ENCODE peak calls at places on chromosomes 16 and 17, in nine cellular contexts. Z, L, A, P, Y, W, G, Q and X are unnamed samples.

GRCh38 chr17:63634163-63634562 is 11.9 kb downstream of the MAP3K3 start:
- DNase-seq in Q (no peak), P (no peak), Z (no peak), G (no peak), L (no peak), Y (no peak), A (no peak), W (no peak), X (no peak)

GRCh38 chr17:55435408-55435807 is 13.8 kb upstream of the MMD start:
- DNase-seq in Y (no peak), P (no peak), A (no peak), Z (peak; percentile 45), G (no peak), W (no peak), L (no peak), Q (no peak), X (no peak)

GRCh38 chr17:13541032-13541480 is 60.7 kb downstream of the HS3ST3A1 start:
- DNase-seq in L (peak; percentile 97), Y (no peak), Q (no peak), P (no peak), G (no peak), Z (peak; percentile 98), W (peak; percentile 100), A (peak; percentile 87), X (no peak)

GRCh38 chr16:88479795-88480760 is 27.0 kb downstream of the ZFPM1 start:
- DNase-seq in Z (no peak), P (no peak), Y (peak; percentile 79), Q (no peak), L (no peak), A (no peak), G (no peak), W (no peak), X (no peak)

GRCh38 chr17:2542456-2542855 is 30.8 kb upstream of the METTL16 start:
- DNase-seq in Z (no peak), G (no peak), Y (peak; percentile 44), L (no peak), W (no peak), A (no peak), Q (no peak), P (no peak), X (no peak)

GRCh38 chr17:8125947-8126305 is 2.0 kb upstream of the HES7 start:
- DNase-seq in L (no peak), A (no peak), G (no peak), P (peak; percentile 82), Q (no peak), W (peak; percentile 18), Z (no peak), Y (no peak), X (peak; percentile 32)

GRCh38 chr16:48526058-48526957 is 83.7 kb downstream of the N4BP1 start:
- DNase-seq in Y (peak; percentile 73), P (no peak), W (no peak), L (no peak), A (no peak), Q (no peak), Z (no peak), G (no peak), X (no peak)

GRCh38 chr16:86171329-86171728 is 272.4 kb downstream of the IRF8 start:
- DNase-seq in Z (peak; percentile 71), W (peak; percentile 60), P (no peak), Q (no peak), Y (no peak), A (peak; percentile 88), G (no peak), L (peak; percentile 88), X (no peak)

DNA sequence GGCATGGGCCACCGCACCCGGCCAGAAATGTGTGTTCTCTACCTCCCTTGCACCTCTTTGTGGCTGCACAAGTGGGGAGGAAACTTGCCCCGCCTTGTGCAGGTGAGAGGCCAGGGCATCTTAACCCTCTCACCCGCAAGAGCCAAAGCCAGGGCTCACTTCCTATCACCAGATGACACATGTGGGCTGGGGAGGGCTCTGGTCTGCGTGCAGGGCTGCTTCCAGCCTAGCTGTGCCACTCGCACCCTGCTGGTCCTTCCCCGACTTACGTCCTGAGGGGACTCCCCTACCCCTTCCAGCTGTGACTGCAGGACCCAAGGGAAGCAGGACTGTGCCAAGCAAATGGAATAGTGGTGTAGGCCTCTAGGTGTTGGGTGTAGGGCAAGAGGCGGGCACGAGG is 6.9 kb downstream of the MIEF2 start:
- DNase-seq in L (no peak), A (no peak), Y (no peak), Q (no peak), P (no peak), G (no peak), W (no peak), Z (no peak), X (peak; percentile 36)
- TF ChIP-seq CTCF in L (no peak), A (no peak), Y (no peak), Q (no peak), P (no peak), G (no peak), W (no peak), Z (no peak), X (no peak)

DNA sequence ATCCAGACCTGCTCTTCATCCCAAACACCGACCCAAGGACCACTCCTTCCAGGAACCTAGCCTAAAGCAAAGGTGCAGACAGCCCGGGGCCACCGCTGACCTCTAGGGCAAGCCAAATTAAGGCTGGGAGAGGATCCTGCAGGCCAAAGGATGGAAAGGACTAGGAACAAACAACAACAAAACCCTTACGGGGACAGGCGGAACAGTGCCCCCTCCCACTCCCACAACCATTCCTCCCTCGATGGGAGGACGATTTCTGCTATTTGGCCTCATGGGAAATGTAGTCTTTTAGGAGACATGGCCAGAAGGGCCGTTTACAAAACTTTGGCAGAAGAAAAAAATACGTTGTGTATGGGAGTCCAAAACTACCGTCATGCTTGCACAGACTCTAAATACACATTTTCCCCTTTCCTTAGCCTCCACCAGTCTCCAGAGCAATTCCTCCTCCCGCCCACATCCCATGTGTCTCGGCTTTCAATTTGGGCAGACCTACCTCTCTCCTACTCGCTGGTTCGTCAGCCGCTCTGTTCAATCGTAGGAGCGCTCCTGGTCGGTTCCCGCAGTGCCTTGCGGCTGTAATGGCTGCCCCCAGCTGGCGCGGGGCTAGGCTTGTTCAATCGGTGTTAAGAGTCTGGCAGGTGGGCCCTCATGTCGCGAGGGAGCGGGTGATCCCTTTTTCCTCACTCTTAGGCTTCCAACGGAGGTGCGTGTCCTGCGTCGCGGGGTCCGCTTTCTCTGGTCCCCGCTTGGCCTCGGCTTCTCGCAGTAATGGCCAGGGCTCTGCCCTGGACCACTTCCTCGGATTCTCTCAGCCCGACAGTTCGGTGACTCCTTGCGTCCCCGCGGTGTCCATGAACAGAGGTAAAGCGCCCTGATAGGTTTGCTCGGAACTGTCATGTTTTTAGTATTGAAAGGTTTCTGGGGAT is at the start of gene ERAL1:
- DNase-seq in W (peak; percentile 86), L (peak; percentile 87), Y (peak; percentile 87), P (peak; percentile 88), Q (peak; percentile 83), G (peak; percentile 89), A (peak; percentile 75), Z (peak; percentile 85), X (peak; percentile 77)
- TF ChIP-seq CTCF in W (peak; percentile 2), L (peak; percentile 20), Y (no peak), P (no peak), Q (no peak), G (peak; percentile 32), A (peak; percentile 18), Z (no peak), X (no peak)

GRCh38 chr17:50176559-50177471 is 11.0 kb downstream of the SGCA start:
- DNase-seq in Y (no peak), P (no peak), Z (no peak), Q (no peak), G (peak; percentile 44), A (no peak), L (peak; percentile 26), W (peak; percentile 22), X (no peak)
- TF ChIP-seq CTCF in Y (no peak), P (peak; percentile 37), Z (no peak), Q (peak; percentile 34), G (peak; percentile 38), A (peak; percentile 29), L (peak; percentile 46), W (no peak), X (no peak)

DNA sequence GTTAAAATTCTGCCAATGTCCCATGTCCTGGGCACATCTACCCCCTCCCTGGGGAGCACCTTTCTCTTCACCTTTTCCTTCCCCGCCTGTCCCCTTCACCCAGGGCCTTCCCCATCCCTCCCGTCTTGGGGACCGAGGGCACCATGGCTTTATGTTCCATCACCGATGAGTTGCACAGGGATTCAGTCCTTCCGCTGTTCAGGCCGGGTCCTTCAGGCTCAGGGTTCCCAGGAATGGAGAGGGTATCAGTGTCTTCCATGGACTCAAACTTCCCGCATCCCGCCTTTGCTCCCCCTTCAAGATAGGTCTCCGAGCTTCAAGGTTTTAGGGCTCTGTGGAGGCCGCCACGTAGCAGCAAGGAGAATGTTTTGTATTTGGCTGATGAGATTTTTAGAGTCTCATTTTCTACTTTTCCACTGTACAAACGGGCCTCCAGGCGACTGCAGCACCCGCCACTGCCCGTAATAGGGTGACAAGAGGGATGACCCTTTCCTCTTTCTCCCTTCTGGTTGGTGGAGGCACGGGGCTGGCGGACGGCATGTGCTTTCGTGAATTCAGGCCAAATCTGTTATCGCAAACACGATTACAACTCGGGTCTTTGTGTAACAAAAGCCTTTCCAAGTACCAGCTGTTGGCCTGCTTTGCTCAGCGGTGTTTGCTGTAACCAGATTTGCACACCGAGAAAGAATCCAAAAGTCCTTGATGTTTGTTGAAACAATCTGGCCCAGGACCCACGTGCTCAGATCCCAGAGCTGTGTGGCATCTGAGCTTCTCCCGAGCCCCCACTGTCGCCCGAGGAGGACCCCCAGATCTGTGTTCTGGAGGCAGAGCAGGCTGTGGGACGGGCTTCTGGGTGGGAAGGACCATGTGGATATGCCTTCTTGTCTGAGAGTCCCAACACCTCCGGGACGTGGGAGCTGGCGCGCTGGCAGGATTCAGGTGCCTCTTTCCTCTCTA is 236.3 kb downstream of the SEC14L1 start:
- DNase-seq in P (peak; percentile 91), G (no peak), Q (peak; percentile 81), Z (no peak), A (peak; percentile 79), L (peak; percentile 28), Y (no peak), W (peak; percentile 63), X (peak; percentile 73)
- TF ChIP-seq CTCF in P (no peak), G (no peak), Q (no peak), Z (no peak), A (no peak), L (no peak), Y (no peak), W (no peak), X (no peak)

GRCh38 chr16:22375117-22375962 is 921 bp upstream of the CDR2 start:
- DNase-seq in G (no peak), Q (no peak), P (peak; percentile 25), Z (no peak), L (no peak), Y (no peak), W (no peak), A (no peak), X (no peak)

GRCh38 chr16:22370038-22370541 is 4.3 kb downstream of the CDR2 start:
- DNase-seq in W (peak; percentile 73), G (no peak), P (no peak), Y (no peak), Z (peak; percentile 85), Q (no peak), A (peak; percentile 77), L (peak; percentile 97), X (no peak)

GRCh38 chr16:22374311-22375116 is at the start of gene CDR2:
- DNase-seq in L (peak; percentile 97), W (peak; percentile 96), Z (peak; percentile 93), A (peak; percentile 93), G (peak; percentile 99), Q (peak; percentile 99), P (peak; percentile 99), Y (peak; percentile 98), X (peak; percentile 98)

GRCh38 chr16:22373662-22374310 is 633 bp downstream of the CDR2 start:
- DNase-seq in W (peak; percentile 35), Z (no peak), Q (peak; percentile 66), Y (peak; percentile 20), A (no peak), L (peak; percentile 12), G (peak; percentile 74), P (peak; percentile 54), X (peak; percentile 43)

GRCh38 chr16:22372882-22373661 is 1.3 kb downstream of the CDR2 start:
- DNase-seq in L (no peak), G (no peak), A (no peak), W (peak; percentile 33), Y (no peak), Q (no peak), Z (no peak), P (no peak), X (no peak)
- TF ChIP-seq CTCF in L (no peak), G (no peak), A (no peak), W (no peak), Y (no peak), Q (no peak), Z (no peak), P (no peak), X (no peak)